ENCODE peak calls at places on chromosomes 1 and 21, in seven cellular contexts. U, D, V, C, N, T and S are unnamed samples.
A peak's percentile ranks its signal among the peaks of the same experiment; 100 is the strongest.

GRCh38 chr1:110164951-110165350 is 14.7 kb downstream of the SLC6A17 start:
- DNase-seq in U (no peak), D (no peak), V (no peak), C (no peak), N (no peak), T (no peak), S (no peak)

GRCh38 chr1:70436617-70437236 is 25.7 kb downstream of the CTH start:
- DNase-seq in U (no peak), D (no peak), V (no peak), C (no peak), N (peak; percentile 40), T (no peak), S (no peak)

GRCh38 chr1:180912801-180913616 is at the start of gene KIAA1614:
- DNase-seq in U (peak; percentile 87), D (peak; percentile 72), V (no peak), C (no peak), N (peak; percentile 75), T (no peak), S (no peak)

GRCh38 chr1:103496014-103496635 is 29.4 kb upstream of the RNPC3 start:
- DNase-seq in U (no peak), D (no peak), V (no peak), C (no peak), N (peak; percentile 72), T (no peak), S (no peak)

GRCh38 chr1:64898107-64898861 is 68.1 kb downstream of the JAK1 start:
- DNase-seq in U (peak; percentile 94), D (peak; percentile 87), V (peak; percentile 93), C (peak; percentile 69), N (peak; percentile 99), T (peak; percentile 96), S (no peak)

GRCh38 chr1:25971044-25971881 is 26.6 kb downstream of the PAFAH2 start:
- DNase-seq in U (no peak), D (no peak), V (no peak), C (no peak), N (no peak), T (no peak), S (no peak)

GRCh38 chr1:24081190-24081589 is 30.7 kb downstream of the MYOM3 start:
- DNase-seq in U (no peak), D (no peak), V (no peak), C (no peak), N (no peak), T (no peak), S (no peak)

GRCh38 chr1:62335656-62336055 is 16.4 kb upstream of the KANK4 start:
- DNase-seq in U (no peak), D (no peak), V (no peak), C (no peak), N (no peak), T (no peak), S (no peak)

GRCh38 chr1:208006258-208006920 is 95.5 kb upstream of the CD34 start:
- DNase-seq in U (no peak), D (no peak), V (no peak), C (no peak), N (no peak), T (no peak), S (no peak)

GRCh38 chr1:12341667-12342066 is 111.8 kb downstream of the VPS13D start:
- DNase-seq in U (no peak), D (no peak), V (no peak), C (no peak), N (no peak), T (no peak), S (no peak)

GRCh38 chr1:198788561-198789064 is 149.8 kb downstream of the PTPRC start:
- DNase-seq in U (no peak), D (no peak), V (no peak), C (no peak), N (peak; percentile 18), T (no peak), S (no peak)

GRCh38 chr1:67575861-67576260 is 109.1 kb upstream of the GADD45A start:
- DNase-seq in U (no peak), D (peak; percentile 29), V (no peak), C (no peak), N (peak; percentile 91), T (no peak), S (no peak)

GRCh38 chr1:8423702-8424538 is 106.0 kb downstream of the SLC45A1 start:
- DNase-seq in U (peak; percentile 84), D (peak; percentile 67), V (peak; percentile 57), C (no peak), N (peak; percentile 62), T (peak; percentile 73), S (no peak)

GRCh38 chr21:17915976-17916375 is 96.8 kb upstream of the C21orf91 start:
- DNase-seq in U (no peak), D (no peak), V (no peak), C (no peak), N (no peak), T (no peak), S (no peak)

GRCh38 chr1:227072991-227073390 is 132.9 kb downstream of the COQ8A start:
- DNase-seq in U (no peak), D (no peak), V (no peak), C (no peak), N (peak; percentile 20), T (no peak), S (no peak)

GRCh38 chr21:39184050-39184980 is 1.1 kb upstream of the PSMG1 start:
- DNase-seq in U (no peak), D (no peak), V (no peak), C (no peak), N (no peak), T (no peak), S (no peak)

GRCh38 chr1:1342584-1343115 is 6.6 kb downstream of the DVL1 start:
- DNase-seq in U (no peak), D (no peak), V (no peak), C (no peak), N (no peak), T (no peak), S (no peak)

GRCh38 chr21:42395910-42396625 is at the start of gene TMPRSS3:
- DNase-seq in U (peak; percentile 24), D (peak; percentile 23), V (no peak), C (no peak), N (no peak), T (peak; percentile 86), S (no peak)

GRCh38 chr1:245444971-245445370 is 290.2 kb downstream of the KIF26B start:
- DNase-seq in U (no peak), D (no peak), V (no peak), C (no peak), N (no peak), T (no peak), S (no peak)

GRCh38 chr1:14332158-14332557 is 266.3 kb upstream of the KAZN start:
- DNase-seq in U (no peak), D (peak; percentile 5), V (no peak), C (no peak), N (no peak), T (no peak), S (no peak)

GRCh38 chr21:32624726-32625125 is 12.5 kb upstream of the CFAP298 start:
- DNase-seq in U (no peak), D (no peak), V (no peak), C (no peak), N (peak; percentile 47), T (no peak), S (no peak)

GRCh38 chr21:31218830-31219608 is 125.0 kb downstream of the TIAM1 start:
- DNase-seq in U (peak; percentile 86), D (peak; percentile 93), V (peak; percentile 46), C (no peak), N (no peak), T (no peak), S (no peak)

GRCh38 chr1:93221913-93222312 is 41.4 kb downstream of the CCDC18 start:
- DNase-seq in U (no peak), D (no peak), V (no peak), C (no peak), N (peak; percentile 34), T (no peak), S (no peak)

GRCh38 chr1:82838066-82838465 is 1037.3 kb downstream of the ADGRL2 start:
- DNase-seq in U (no peak), D (no peak), V (no peak), C (no peak), N (peak; percentile 1), T (no peak), S (no peak)